ENCODE peak calls at places on chromosomes 12 and 14, in four cellular contexts. B, X, I and W are unnamed samples.

GRCh38 chr14:101876539-101876938 is 87.8 kb upstream of the DYNC1H1 start:
- DNase-seq in B (no peak), X (no peak), I (peak), W (no peak)

GRCh38 chr12:48201091-48201490 is 2.0 kb downstream of the OR10AD1 start:
- DNase-seq in B (no peak), X (no peak), I (no peak), W (no peak)

GRCh38 chr12:55724940-55725309 is 3.9 kb downstream of the CD63 start:
- DNase-seq in B (no peak), X (peak), I (no peak), W (no peak)

GRCh38 chr14:32226051-32226450 is 23.0 kb upstream of the RNU6-8 start:
- DNase-seq in B (peak), X (no peak), I (peak), W (no peak)

GRCh38 chr12:50603817-50604639 is 99.2 kb downstream of the DIP2B start:
- DNase-seq in B (peak), X (no peak), I (peak), W (peak)

GRCh38 chr12:131916306-131917138 is 12.6 kb upstream of the PUS1 start:
- DNase-seq in B (no peak), X (no peak), I (no peak), W (no peak)

GRCh38 chr14:36397357-36397756 is 76.9 kb upstream of the MBIP start:
- DNase-seq in B (no peak), X (no peak), I (no peak), W (no peak)

GRCh38 chr14:58836303-58836702 is 198.5 kb downstream of the DACT1 start:
- DNase-seq in B (peak), X (no peak), I (peak), W (no peak)

GRCh38 chr12:4052691-4053090 is 179.5 kb upstream of the PARP11 start:
- DNase-seq in B (no peak), X (no peak), I (no peak), W (no peak)

GRCh38 chr12:42705863-42706262 is 116.3 kb upstream of the PRICKLE1 start:
- DNase-seq in B (peak), X (no peak), I (peak), W (peak)

GRCh38 chr12:96902076-96902475 is 5.0 kb upstream of the NEDD1 start:
- DNase-seq in B (no peak), X (no peak), I (no peak), W (no peak)
- TF ChIP-seq CTCF in B (no peak), X (no peak), I (no peak), W (no peak)

GRCh38 chr12:117821480-117822175 is 147.2 kb downstream of the KSR2 start:
- DNase-seq in B (no peak), X (no peak), I (no peak), W (no peak)

GRCh38 chr12:117818400-117818799 is 150.4 kb downstream of the KSR2 start:
- DNase-seq in B (no peak), X (no peak), I (no peak), W (no peak)

GRCh38 chr12:117820216-117820907 is 148.4 kb downstream of the KSR2 start:
- DNase-seq in B (no peak), X (no peak), I (no peak), W (no peak)

DNA sequence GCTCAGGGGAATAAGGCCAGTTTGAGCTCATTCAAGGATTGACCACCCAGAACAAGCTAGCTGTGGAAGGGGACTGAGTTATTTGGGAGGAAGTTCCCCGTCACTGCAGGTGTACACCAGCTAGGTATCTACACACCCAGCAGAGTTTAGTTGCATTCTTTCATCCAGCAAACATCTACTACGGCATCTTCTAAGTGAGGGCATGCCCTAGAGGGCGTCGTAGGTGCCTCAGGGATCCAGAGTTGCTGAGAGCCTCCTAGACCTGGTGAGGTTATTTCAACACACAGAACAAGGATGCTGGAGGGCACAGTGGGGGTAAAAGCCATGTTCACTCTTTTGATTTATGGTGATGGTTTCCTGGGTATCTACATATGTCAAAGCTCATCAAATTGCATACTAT is 149.6 kb downstream of the KSR2 start:
- DNase-seq in B (no peak), X (no peak), I (no peak), W (no peak)
- TF ChIP-seq CTCF in B (no peak), X (no peak), I (no peak), W (no peak)

DNA sequence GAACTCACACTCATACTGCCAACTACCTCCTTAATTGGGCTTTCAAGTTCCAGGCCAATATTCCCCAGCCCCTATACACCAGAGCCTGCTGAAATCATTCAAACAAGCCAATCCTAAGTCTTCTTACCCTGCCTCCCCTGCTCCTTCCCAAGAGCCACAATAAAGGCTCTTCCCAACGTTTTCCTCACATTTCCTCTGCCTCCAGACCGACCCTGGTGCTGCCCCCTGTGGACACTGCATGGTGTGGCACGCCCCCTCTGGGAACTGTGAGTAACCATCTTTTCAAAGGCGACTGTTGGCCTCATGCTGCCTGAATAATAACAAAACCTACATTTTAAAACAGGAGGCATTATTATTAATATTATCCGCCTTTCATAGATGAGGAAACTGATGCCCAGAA is 111.6 kb upstream of the NOS1 start:
- DNase-seq in B (no peak), X (no peak), I (no peak), W (no peak)
- TF ChIP-seq CTCF in B (peak), X (peak), I (no peak), W (peak)

GRCh38 chr12:87021400-87021799 is 765.2 kb upstream of the MGAT4C start:
- DNase-seq in B (no peak), X (no peak), I (no peak), W (no peak)
- TF ChIP-seq CTCF in B (no peak), X (no peak), I (no peak), W (no peak)

GRCh38 chr12:77685112-77685511 is 145.6 kb upstream of the NAV3 start:
- DNase-seq in B (peak), X (peak), I (peak), W (peak)
- TF ChIP-seq CTCF in B (peak), X (peak), I (peak), W (peak)